ENCODE peak calls at places on chromosome 14, in four cellular contexts. X is HEK293T, G is IMR-90, I is HepG2. F is an unnamed sample.

GRCh38 chr14:47539065-47539464 is 136.3 kb downstream of the MDGA2 start:
- DNase-seq in G (no peak), X (peak; percentile 15), I (peak; percentile 10), F (no peak)

GRCh38 chr14:45492876-45493275 is 239.9 kb upstream of the MIS18BP1 start:
- DNase-seq in I (no peak), G (no peak), X (no peak), F (no peak)

GRCh38 chr14:67541448-67542387 is 8.6 kb downstream of the PLEKHH1 start:
- DNase-seq in I (no peak), X (no peak), G (no peak), F (no peak)

GRCh38 chr14:75427126-75427481 is 718 bp upstream of the JDP2 start:
- DNase-seq in I (no peak), G (no peak), X (no peak), F (no peak)

GRCh38 chr14:51652168-51653095 is 722 bp downstream of the FRMD6 start:
- DNase-seq in I (no peak), G (no peak), X (peak; percentile 47), F (peak; percentile 37)

GRCh38 chr14:73633517-73634332 is 11.1 kb upstream of the DNAL1 start:
- DNase-seq in X (peak; percentile 71), I (peak; percentile 59), G (peak; percentile 69), F (peak; percentile 62)

GRCh38 chr14:63470877-63471565 is 72.2 kb downstream of the PPP2R5E start:
- DNase-seq in G (peak; percentile 91), I (peak; percentile 87), X (no peak), F (peak; percentile 79)

GRCh38 chr14:76810953-76811400 is 1.7 kb downstream of the ANGEL1 start:
- DNase-seq in G (peak; percentile 34), I (peak; percentile 80), X (peak; percentile 33), F (peak; percentile 38)

GRCh38 chr14:76083796-76084195 is 67.9 kb upstream of the GPATCH2L start:
- DNase-seq in G (no peak), X (no peak), I (no peak), F (no peak)

GRCh38 chr14:75907722-75908330 is 74.0 kb downstream of the TGFB3 start:
- DNase-seq in G (no peak), X (no peak), I (no peak), F (no peak)

GRCh38 chr14:95480109-95480886 is 36.2 kb downstream of the SYNE3 start:
- DNase-seq in G (peak; percentile 31), I (no peak), X (no peak), F (no peak)

GRCh38 chr14:55265197-55265596 is 6.0 kb upstream of the FBXO34 start:
- DNase-seq in I (peak; percentile 24), G (no peak), X (no peak), F (peak; percentile 41)

GRCh38 chr14:67566908-67567307 is 33.2 kb downstream of the PIGH start:
- DNase-seq in G (no peak), I (no peak), X (no peak), F (no peak)

DNA sequence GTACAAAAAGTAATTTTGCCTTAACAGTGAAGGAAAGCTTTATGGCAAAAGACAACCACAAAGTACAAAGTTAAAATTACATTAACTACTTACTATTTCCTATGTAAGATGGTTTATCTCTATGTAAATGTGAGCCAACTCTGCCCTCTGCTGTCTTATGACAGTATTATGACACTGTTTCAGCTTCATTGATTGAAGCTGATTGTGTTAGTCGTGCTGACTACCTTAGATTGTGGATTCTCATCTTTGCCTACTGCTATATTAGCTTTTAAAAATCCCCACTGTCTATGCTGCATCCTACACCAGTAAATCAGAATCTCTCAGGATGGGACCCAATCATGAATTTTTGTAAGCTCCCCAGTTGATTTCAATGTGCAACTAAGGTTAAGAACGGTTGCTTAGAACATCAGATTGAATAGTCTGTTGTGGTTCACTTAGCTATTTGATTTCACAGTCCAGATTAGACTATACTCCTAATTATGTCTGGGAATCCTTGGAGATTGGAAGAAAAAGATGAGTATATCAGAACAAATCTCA is 12.2 kb upstream of the SPTB start:
- DNase-seq in I (peak; percentile 56), G (peak; percentile 77), X (peak; percentile 39), F (peak; percentile 56)
- TF ChIP-seq BHLHE40 in I (no peak), G (no peak), X (no peak), F (no peak)

GRCh38 chr14:89040080-89040437 is 215.6 kb downstream of the TTC8 start:
- DNase-seq in G (no peak), I (no peak), X (peak; percentile 16), F (no peak)
- TF ChIP-seq BHLHE40 in G (no peak), I (no peak), X (no peak), F (no peak)

GRCh38 chr14:99757331-99758070 is 35.7 kb upstream of the EML1 start:
- DNase-seq in G (peak; percentile 99), I (no peak), X (no peak), F (peak; percentile 66)

GRCh38 chr14:99754141-99755067 is 38.8 kb upstream of the EML1 start:
- DNase-seq in G (no peak), I (no peak), X (no peak), F (no peak)

GRCh38 chr14:99755068-99755405 is 38.2 kb upstream of the EML1 start:
- DNase-seq in G (no peak), X (no peak), I (no peak), F (no peak)

GRCh38 chr14:99756796-99757195 is 36.4 kb upstream of the EML1 start:
- DNase-seq in X (no peak), I (no peak), G (no peak), F (no peak)

DNA sequence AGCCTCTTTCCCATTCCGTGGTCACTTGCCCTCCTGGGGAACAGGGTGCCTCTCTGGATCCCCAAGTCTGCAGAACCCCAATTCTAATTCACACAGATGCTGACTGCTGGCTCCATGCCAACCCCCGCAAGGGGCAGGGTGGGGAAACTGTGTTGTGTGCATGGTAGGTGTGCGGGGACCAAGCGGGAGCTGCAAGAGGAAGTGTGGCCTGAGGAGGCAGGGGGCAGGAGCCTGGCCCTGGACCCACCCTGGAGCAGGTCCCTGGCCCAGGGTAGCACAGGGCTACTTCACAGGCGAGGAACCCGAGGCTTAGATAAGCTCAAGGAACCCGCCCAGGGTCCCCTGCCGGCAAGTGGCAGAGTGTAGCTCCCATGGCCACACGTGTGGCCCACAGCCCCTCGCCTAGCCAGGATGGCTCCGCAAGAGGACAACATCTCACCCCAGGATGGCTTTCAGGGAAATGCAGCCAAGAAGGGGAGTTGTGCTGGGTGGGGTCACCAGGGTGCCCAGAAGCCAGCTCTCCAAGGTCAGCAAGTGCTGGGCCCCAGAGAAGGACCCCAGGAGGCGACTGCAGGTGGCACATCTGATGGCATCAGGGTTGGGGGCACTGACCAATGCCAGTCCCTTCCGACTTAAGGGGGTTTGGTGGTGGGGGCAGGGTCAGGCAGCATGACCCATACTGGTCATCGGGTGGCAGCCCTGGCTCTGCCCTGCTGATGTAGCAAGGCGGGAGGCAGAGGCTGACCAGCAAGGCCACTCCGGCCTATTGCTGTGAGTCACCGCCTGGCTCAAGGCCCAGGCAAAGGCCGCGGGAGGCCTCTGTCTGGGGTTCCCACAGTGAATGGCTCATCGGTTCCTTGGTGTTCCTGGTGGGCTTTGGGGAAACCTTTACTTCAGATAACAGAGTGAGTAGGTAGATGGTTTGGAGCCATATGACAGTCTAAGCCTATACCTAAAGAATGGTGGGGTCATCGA is 37.3 kb upstream of the EML1 start:
- DNase-seq in I (peak; percentile 24), G (peak; percentile 95), X (no peak), F (peak; percentile 73)
- TF ChIP-seq BHLHE40 in I (no peak), G (peak; percentile 24), X (no peak), F (no peak)

GRCh38 chr14:103123128-103123633 is at the start of gene TNFAIP2:
- DNase-seq in X (no peak), I (no peak), G (no peak), F (peak; percentile 68)
- TF ChIP-seq BHLHE40 in X (no peak), I (no peak), G (no peak), F (no peak)

DNA sequence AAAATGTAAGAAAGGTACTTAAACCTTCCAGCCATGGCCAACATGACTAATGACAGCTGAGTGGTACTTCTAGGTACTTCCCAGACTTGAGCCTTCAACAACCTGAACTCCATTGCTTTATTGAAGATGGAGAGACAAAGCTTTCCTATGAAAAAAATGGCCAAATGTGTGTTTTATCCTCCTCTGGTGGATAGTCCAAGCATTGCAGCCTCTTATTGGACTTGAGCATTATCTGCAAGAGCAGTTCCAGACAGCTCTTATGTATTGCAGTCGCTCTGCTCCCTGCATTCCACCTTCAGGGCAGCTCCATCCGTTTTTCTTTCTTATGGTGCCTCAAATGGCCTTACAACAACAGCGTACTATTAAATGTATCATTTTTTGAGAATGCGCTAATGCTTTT is 588.2 kb downstream of the NRXN3 start:
- DNase-seq in I (peak; percentile 30), X (peak; percentile 46), G (peak; percentile 17), F (peak; percentile 56)
- TF ChIP-seq BHLHE40 in I (no peak), X (no peak), G (no peak), F (no peak)

DNA sequence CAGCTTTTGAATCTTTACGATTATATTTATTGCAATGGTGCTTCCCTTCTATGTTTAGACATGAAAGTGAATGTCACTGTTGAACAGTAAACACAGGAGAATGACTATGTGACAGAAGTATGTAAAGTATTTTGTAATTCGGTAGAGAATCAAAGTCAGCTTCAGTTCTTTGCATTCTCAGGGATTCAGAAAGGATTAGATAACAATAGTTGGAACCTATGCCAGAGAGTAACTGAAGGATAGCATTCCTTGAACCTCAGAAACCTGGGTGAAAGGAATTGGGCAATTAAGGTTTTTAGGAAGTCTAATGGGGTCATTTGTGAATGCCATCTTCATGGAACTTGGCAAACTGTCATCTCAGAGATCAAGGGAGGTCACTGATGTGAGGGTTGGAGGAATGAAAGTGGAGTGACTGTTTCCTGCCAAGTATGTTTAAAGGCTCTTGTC is 305.3 kb upstream of the DDHD1 start:
- DNase-seq in G (peak; percentile 77), I (peak; percentile 96), X (no peak), F (peak; percentile 42)
- TF ChIP-seq BHLHE40 in G (peak; percentile 6), I (no peak), X (no peak), F (no peak)

F was measured in A549.